ENCODE peak calls at places on chromosomes 4 and X, in nine cellular contexts. G is PC-9, M is astrocyte, I is transverse colon, Z is upper lobe of right lung, B is tibial artery, C is neural progenitor cell, P is HCT116, F is psoas muscle. V is an unnamed sample.
A peak's percentile ranks its signal among the peaks of the same experiment; 100 is the strongest.

GRCh38 chrX:96984538-96984937 is 100.8 kb downstream of the RPA4 start:
- DNase-seq in I (no peak), G (no peak), P (no peak), F (no peak), B (no peak), C (no peak), M (no peak), Z (no peak), V (no peak)

GRCh38 chr4:2259036-2259540 is 2.8 kb downstream of the MXD4 start:
- DNase-seq in M (no peak), Z (peak; percentile 62), G (no peak), C (no peak), P (no peak), F (peak; percentile 15), B (peak; percentile 74), I (peak; percentile 5), V (no peak)

GRCh38 chr4:19047481-19047880 is 1025.9 kb upstream of the LCORL start:
- DNase-seq in F (no peak), I (no peak), Z (no peak), B (no peak), G (no peak), M (no peak), C (no peak), P (no peak), V (no peak)

GRCh38 chr4:48360966-48361470 is 19.7 kb downstream of the SLAIN2 start:
- DNase-seq in I (no peak), F (no peak), Z (no peak), C (no peak), G (no peak), B (no peak), P (no peak), M (peak; percentile 56), V (no peak)

GRCh38 chr4:153075836-153076235 is 128.4 kb upstream of the TRIM2 start:
- DNase-seq in F (no peak), I (no peak), Z (no peak), C (peak; percentile 76), G (no peak), B (no peak), P (no peak), M (no peak), V (no peak)

GRCh38 chr4:125323547-125324100 is 8.9 kb downstream of the FAT4 start:
- DNase-seq in M (peak; percentile 82), G (peak; percentile 33), C (peak; percentile 18), F (no peak), Z (no peak), I (no peak), B (no peak), P (no peak), V (no peak)

GRCh38 chr4:106494066-106494465 is 125.5 kb upstream of the GIMD1 start:
- DNase-seq in M (peak; percentile 1), C (no peak), F (no peak), P (no peak), G (no peak), I (no peak), B (no peak), Z (no peak), V (no peak)

GRCh38 chr4:97153042-97153441 is 990.2 kb downstream of the STPG2 start:
- DNase-seq in B (no peak), F (no peak), G (no peak), C (peak; percentile 14), M (no peak), Z (no peak), P (peak; percentile 10), I (no peak), V (no peak)

GRCh38 chr4:134201216-134202098 is at the start of gene PABPC4L:
- DNase-seq in F (peak; percentile 26), G (peak; percentile 56), P (no peak), B (peak; percentile 66), M (peak; percentile 70), I (no peak), Z (peak; percentile 68), C (peak; percentile 54), V (peak; percentile 79)

GRCh38 chrX:13418126-13419091 is 98.6 kb upstream of the ATXN3L start:
- DNase-seq in G (no peak), C (no peak), Z (no peak), F (no peak), P (no peak), I (no peak), B (no peak), M (peak; percentile 48), V (no peak)

GRCh38 chr4:27198971-27199370 is 338.3 kb downstream of the STIM2 start:
- DNase-seq in I (no peak), G (no peak), M (no peak), Z (no peak), F (no peak), B (no peak), P (no peak), C (no peak), V (no peak)

GRCh38 chr4:37244583-37245390 is at the start of gene NWD2:
- DNase-seq in M (no peak), G (no peak), C (peak; percentile 74), Z (no peak), P (no peak), B (no peak), I (peak; percentile 13), F (no peak), V (no peak)

GRCh38 chr4:170256807-170257206 is 167.1 kb upstream of the AADAT start:
- DNase-seq in M (no peak), B (no peak), I (no peak), P (no peak), Z (no peak), G (no peak), C (peak; percentile 11), F (no peak), V (no peak)

GRCh38 chr4:39792529-39792928 is 94.6 kb downstream of the UBE2K start:
- DNase-seq in Z (no peak), M (no peak), C (no peak), G (no peak), P (no peak), I (no peak), F (no peak), B (no peak), V (no peak)

GRCh38 chr4:162502109-162502508 is 338.3 kb upstream of the FSTL5 start:
- DNase-seq in I (no peak), B (no peak), M (no peak), C (no peak), F (no peak), P (no peak), Z (no peak), G (no peak), V (no peak)

GRCh38 chr4:162499478-162499877 is 335.7 kb upstream of the FSTL5 start:
- DNase-seq in P (no peak), G (no peak), C (no peak), F (no peak), I (no peak), M (no peak), Z (no peak), B (no peak), V (no peak)

GRCh38 chr4:162498168-162498567 is 334.4 kb upstream of the FSTL5 start:
- DNase-seq in Z (no peak), G (no peak), P (no peak), B (no peak), F (no peak), I (no peak), M (no peak), C (no peak), V (no peak)

GRCh38 chr4:162494935-162495334 is 331.1 kb upstream of the FSTL5 start:
- DNase-seq in G (no peak), Z (no peak), I (no peak), P (no peak), F (no peak), M (no peak), C (no peak), B (no peak), V (no peak)

GRCh38 chr4:162497564-162498167 is 333.9 kb upstream of the FSTL5 start:
- DNase-seq in B (no peak), I (no peak), C (peak; percentile 43), M (peak; percentile 25), P (peak; percentile 15), G (no peak), Z (no peak), F (no peak), V (no peak)
- TF ChIP-seq CTCF in B (peak; percentile 91), I (peak; percentile 78), C (peak; percentile 78), M (peak; percentile 79), P (peak; percentile 66), G (peak; percentile 82), Z (peak; percentile 77), F (peak; percentile 85), V (peak; percentile 68)

GRCh38 chrX:72045552-72046277 is 86.0 kb downstream of the RTL5 start:
- DNase-seq in F (no peak), Z (no peak), I (no peak), M (peak; percentile 52), C (peak; percentile 15), P (no peak), G (peak; percentile 9), B (no peak), V (no peak)
- H3K27me3 ChIP-seq in F (no peaks in the 10 kb centered on the region), Z (no peaks in the 10 kb centered on the region), I (no peaks in the 10 kb centered on the region), M (no peaks in the 10 kb centered on the region), C (no peaks in the 10 kb centered on the region), P (no peaks in the 10 kb centered on the region), G (peaks cover 5% of the 10 kb centered on the region), B (no peaks in the 10 kb centered on the region), V (no peaks in the 10 kb centered on the region)

DNA sequence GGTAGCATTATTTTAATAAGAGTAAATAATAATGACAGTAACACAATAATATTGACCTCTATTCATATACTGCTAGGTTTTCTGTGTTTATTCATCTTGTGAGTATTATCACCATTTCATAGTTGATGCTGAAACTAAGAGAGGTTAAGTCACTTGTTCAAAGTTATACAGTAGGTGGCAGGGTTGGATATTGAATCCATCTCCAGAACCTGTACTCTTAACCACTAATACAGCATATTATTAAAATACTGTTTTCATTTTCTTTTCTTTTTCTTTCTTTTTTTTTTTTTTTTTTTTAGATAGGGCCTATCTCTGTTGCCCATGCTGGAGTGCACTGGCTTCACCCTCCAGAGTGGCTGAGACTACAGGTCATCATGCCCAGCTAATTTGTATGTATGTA is 7.1 kb upstream of the ELF2 start:
- DNase-seq in I (no peak), M (peak; percentile 16), P (no peak), G (no peak), F (no peak), C (no peak), Z (no peak), B (no peak), V (no peak)
- TF ChIP-seq CTCF in I (no peak), M (no peak), P (no peak), G (peak; percentile 20), F (peak; percentile 4), C (no peak), Z (no peak), B (no peak), V (peak; percentile 49)

DNA sequence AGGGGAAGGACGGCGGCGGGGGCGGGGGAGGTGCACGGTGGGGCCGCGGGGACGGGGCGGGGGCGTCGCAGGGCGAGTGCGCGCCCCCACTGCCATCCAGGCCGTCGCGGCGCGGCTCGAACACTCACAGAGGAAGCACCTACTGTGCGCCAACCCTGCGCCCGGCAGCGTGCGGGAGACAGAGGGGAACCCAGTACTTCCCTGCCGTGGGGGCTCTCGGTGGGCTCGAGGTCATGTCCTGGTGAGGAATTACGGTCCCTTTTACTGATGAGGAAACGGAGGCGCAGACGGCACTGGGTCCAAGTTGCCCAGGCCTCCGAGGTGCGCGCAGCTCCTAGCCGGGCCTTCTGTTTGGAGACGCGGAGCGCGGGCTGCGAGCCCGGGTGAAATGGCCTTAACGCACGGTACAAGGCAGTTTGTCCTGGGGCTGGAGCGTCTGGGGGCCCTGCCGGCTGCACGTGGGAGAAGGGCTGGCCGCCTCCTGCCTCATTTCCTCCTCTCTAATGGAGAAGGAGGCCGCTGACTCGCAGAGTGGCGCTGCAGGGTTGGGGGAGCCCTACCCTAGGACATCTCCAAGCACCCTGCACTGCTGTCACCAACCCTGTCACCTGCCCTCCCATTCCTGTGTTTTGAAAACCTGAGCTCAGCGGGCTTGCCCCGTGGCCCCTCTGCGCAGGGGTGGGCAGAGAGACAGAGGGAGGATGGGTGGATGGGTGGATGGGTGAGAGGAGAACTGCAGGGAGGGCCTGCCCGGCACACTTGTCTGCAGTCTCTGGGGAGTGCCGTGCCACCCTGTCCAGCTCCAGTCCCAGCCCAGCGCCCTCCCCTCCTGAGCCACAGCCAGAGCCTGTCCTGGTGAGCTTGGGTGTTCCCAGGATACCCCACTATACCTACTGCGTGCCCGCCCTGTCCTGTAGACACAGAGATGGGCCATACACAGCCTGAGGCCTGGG is 106.0 kb downstream of the ADRA2C start:
- DNase-seq in B (peak; percentile 56), P (no peak), F (no peak), M (no peak), C (no peak), Z (peak; percentile 60), I (no peak), G (no peak), V (no peak)
- H3K27me3 ChIP-seq in B (peaks cover 92% of the 10 kb centered on the region), P (peaks cover 6% of the 10 kb centered on the region), F (no peaks in the 10 kb centered on the region), M (peaks cover 32% of the 10 kb centered on the region), C (peaks cover 83% of the 10 kb centered on the region), Z (peaks cover 61% of the 10 kb centered on the region), I (peaks cover 70% of the 10 kb centered on the region), G (peaks cover 47% of the 10 kb centered on the region), V (peaks cover 69% of the 10 kb centered on the region)